ENCODE peak calls at places on chromosomes 5 and 9, in ten cellular contexts. U, Y, E, I, R, M, K, N, D and H are unnamed samples.

GRCh38 chr9:8677725-8678124 is 878.1 kb upstream of the DMAC1 start:
- DNase-seq in D (no peak), I (no peak), M (no peak), E (no peak), Y (no peak), K (no peak), R (no peak), U (no peak), N (no peak), H (no peak)

GRCh38 chr9:33297455-33297854 is 7.1 kb downstream of the NFX1 start:
- DNase-seq in R (peak; percentile 12), Y (peak; percentile 66), M (peak; percentile 38), E (no peak), N (no peak), I (no peak), K (no peak), U (no peak), D (no peak), H (no peak)

GRCh38 chr9:107397076-107398049 is 92.2 kb downstream of the KLF4 start:
- DNase-seq in K (peak; percentile 34), E (no peak), M (peak; percentile 39), U (no peak), Y (no peak), N (no peak), D (no peak), R (no peak), I (no peak), H (no peak)

GRCh38 chr5:114153392-114153791 is 208.5 kb upstream of the KCNN2 start:
- DNase-seq in R (no peak), Y (no peak), U (no peak), E (no peak), K (no peak), D (no peak), M (no peak), N (no peak), I (no peak), H (no peak)

GRCh38 chr5:14676320-14676719 is 11.8 kb downstream of the OTULIN start:
- DNase-seq in N (no peak), U (peak; percentile 63), D (no peak), E (no peak), I (no peak), M (peak; percentile 63), R (no peak), Y (no peak), K (peak; percentile 38), H (no peak)

GRCh38 chr9:79273311-79273710 is 298.5 kb upstream of the TLE4 start:
- DNase-seq in E (no peak), U (no peak), R (no peak), N (no peak), M (no peak), D (no peak), Y (no peak), K (no peak), I (no peak), H (no peak)

GRCh38 chr5:151167022-151167421 is 9.4 kb upstream of the ANXA6 start:
- DNase-seq in I (no peak), M (no peak), N (no peak), Y (no peak), R (no peak), K (no peak), U (no peak), D (no peak), E (no peak), H (no peak)

GRCh38 chr9:129509508-129509907 is 111.4 kb downstream of the C9orf50 start:
- DNase-seq in M (no peak), E (no peak), N (no peak), Y (no peak), R (no peak), I (peak; percentile 66), U (no peak), K (peak; percentile 33), D (no peak), H (no peak)

GRCh38 chr5:53253421-53253871 is 143.9 kb upstream of the MOCS2 start:
- DNase-seq in K (peak; percentile 28), U (no peak), E (no peak), D (no peak), Y (no peak), M (no peak), I (peak; percentile 84), R (no peak), N (peak; percentile 37), H (peak; percentile 60)

GRCh38 chr5:95241635-95242034 is 43.3 kb downstream of the MCTP1 start:
- DNase-seq in U (no peak), D (no peak), E (no peak), I (no peak), K (no peak), M (no peak), R (no peak), N (no peak), Y (no peak), H (no peak)

GRCh38 chr5:115098041-115098702 is 71.5 kb downstream of the TRIM36 start:
- DNase-seq in I (no peak), R (peak; percentile 45), Y (peak; percentile 56), D (no peak), N (peak; percentile 58), E (peak; percentile 51), M (peak; percentile 30), U (no peak), K (peak; percentile 47), H (peak; percentile 63)

GRCh38 chr5:170875811-170876210 is 14.0 kb downstream of the RANBP17 start:
- DNase-seq in N (no peak), M (no peak), I (no peak), E (no peak), R (no peak), Y (no peak), D (no peak), K (no peak), U (no peak), H (no peak)

GRCh38 chr5:158022393-158022792 is 163.4 kb upstream of the CLINT1 start:
- DNase-seq in K (no peak), E (no peak), I (no peak), M (no peak), U (no peak), R (no peak), N (no peak), Y (no peak), D (no peak), H (no peak)

GRCh38 chr5:1216211-1216917 is 8.8 kb upstream of the SLC6A18 start:
- DNase-seq in I (no peak), M (no peak), R (no peak), U (no peak), E (no peak), D (no peak), N (no peak), Y (no peak), K (no peak), H (no peak)

GRCh38 chr9:2781336-2781735 is 62.6 kb downstream of the PUM3 start:
- DNase-seq in I (no peak), M (no peak), E (no peak), R (no peak), N (no peak), U (no peak), K (no peak), Y (no peak), D (no peak), H (no peak)

GRCh38 chr5:137272831-137273230 is 226.3 kb downstream of the SPOCK1 start:
- DNase-seq in R (no peak), Y (no peak), I (no peak), U (no peak), K (no peak), N (no peak), D (no peak), E (no peak), M (no peak), H (no peak)

GRCh38 chr5:21680661-21681060 is 1172.5 kb downstream of the CDH12 start:
- DNase-seq in M (no peak), K (no peak), I (no peak), R (no peak), D (no peak), U (no peak), Y (no peak), N (no peak), E (no peak), H (no peak)

GRCh38 chr5:31811210-31811609 is 172.3 kb downstream of the PDZD2 start:
- DNase-seq in U (no peak), M (no peak), I (no peak), N (peak; percentile 91), Y (no peak), R (no peak), D (no peak), K (peak; percentile 77), E (no peak), H (no peak)

GRCh38 chr5:127997131-127997775 is 86.3 kb upstream of the SLC12A2 start:
- DNase-seq in M (no peak), K (no peak), E (no peak), I (no peak), Y (no peak), N (no peak), D (no peak), U (no peak), R (no peak), H (peak; percentile 51)